ENCODE peak calls at places on chromosomes 1 and 21, in ten cellular contexts. B is NCI-H1092 treated with DMSO at 0.1 percent for 48 hours; Q is stromal cell of bone marrow; T is HEK293T; E is activated CD8-positive, alpha-beta T cell treated with anti-CD3 and anti-CD28 coated beads for 36 hours; P is cerebellar cortex; O is SJSA1; H is A549; U is AML-193; L is DMS153. G is an unnamed sample.

GRCh38 chr1:10338047-10338446 is 60.8 kb upstream of the PGD start:
- DNase-seq in B (peak; percentile 14), Q (peak; percentile 13), T (peak; percentile 62), E (peak; percentile 70), P (peak; percentile 57), O (peak; percentile 50), H (peak; percentile 48), U (peak; percentile 18), L (no peak), G (no peak)

GRCh38 chr1:54886724-54887664 is at the start of gene DHCR24:
- DNase-seq in B (peak; percentile 78), Q (peak; percentile 74), T (peak; percentile 99), E (peak; percentile 82), P (peak; percentile 90), O (peak; percentile 81), H (peak; percentile 94), U (no peak), L (peak; percentile 70), G (peak; percentile 59)

GRCh38 chr1:224116131-224116530 is 2.2 kb downstream of the FBXO28 start:
- DNase-seq in B (peak; percentile 86), Q (no peak), T (peak; percentile 58), E (no peak), P (peak; percentile 87), O (no peak), H (peak; percentile 44), U (peak; percentile 76), L (peak; percentile 76), G (no peak)

GRCh38 chr1:223363856-223364684 is at the start of gene SUSD4:
- DNase-seq in B (peak; percentile 89), Q (no peak), T (peak; percentile 76), E (peak; percentile 74), P (peak; percentile 67), O (no peak), H (peak; percentile 44), U (no peak), L (peak; percentile 72), G (no peak)

GRCh38 chr1:210910020-210910575 is 223.8 kb downstream of the KCNH1 start:
- DNase-seq in B (no peak), Q (no peak), T (no peak), E (no peak), P (no peak), O (no peak), H (no peak), U (no peak), L (no peak), G (no peak)

GRCh38 chr1:221815660-221816059 is 73.8 kb upstream of the DUSP10 start:
- DNase-seq in B (no peak), Q (no peak), T (no peak), E (no peak), P (no peak), O (no peak), H (no peak), U (no peak), L (no peak), G (no peak)

GRCh38 chr1:111227875-111228747 is 598 bp downstream of the CHI3L2 start:
- DNase-seq in B (no peak), Q (peak; percentile 95), T (no peak), E (peak; percentile 21), P (no peak), O (no peak), H (peak; percentile 28), U (no peak), L (no peak), G (no peak)

GRCh38 chr1:53137729-53138128 is 4.7 kb downstream of the SLC1A7 start:
- DNase-seq in B (no peak), Q (no peak), T (no peak), E (no peak), P (no peak), O (no peak), H (no peak), U (no peak), L (no peak), G (no peak)

GRCh38 chr1:211891708-211892107 is 61.1 kb upstream of the LPGAT1 start:
- DNase-seq in B (no peak), Q (no peak), T (no peak), E (no peak), P (no peak), O (no peak), H (no peak), U (no peak), L (no peak), G (no peak)

GRCh38 chr1:147851149-147851548 is 51.4 kb upstream of the GJA8 start:
- DNase-seq in B (no peak), Q (no peak), T (no peak), E (no peak), P (no peak), O (no peak), H (no peak), U (no peak), L (peak; percentile 13), G (no peak)

GRCh38 chr21:38631676-38632075 is 133.4 kb upstream of the ERG start:
- DNase-seq in B (no peak), Q (peak; percentile 77), T (no peak), E (no peak), P (no peak), O (no peak), H (no peak), U (no peak), L (no peak), G (no peak)

GRCh38 chr1:81887421-81887820 is 86.7 kb downstream of the ADGRL2 start:
- DNase-seq in B (no peak), Q (no peak), T (no peak), E (no peak), P (no peak), O (no peak), H (no peak), U (no peak), L (no peak), G (no peak)

GRCh38 chr21:43306911-43307676 is 119.8 kb downstream of the SIK1 start:
- DNase-seq in B (no peak), Q (peak; percentile 9), T (no peak), E (peak; percentile 16), P (no peak), O (peak; percentile 79), H (peak; percentile 49), U (no peak), L (peak; percentile 84), G (peak; percentile 54)

GRCh38 chr1:86695400-86695799 is 9.0 kb upstream of the SH3GLB1 start:
- DNase-seq in B (no peak), Q (no peak), T (no peak), E (no peak), P (no peak), O (no peak), H (no peak), U (no peak), L (no peak), G (no peak)

GRCh38 chr1:26020390-26020789 is 1.2 kb upstream of the EXTL1 start:
- DNase-seq in B (no peak), Q (no peak), T (no peak), E (no peak), P (peak; percentile 29), O (no peak), H (no peak), U (no peak), L (no peak), G (no peak)

GRCh38 chr1:223500560-223501425 is 107.6 kb downstream of the CCDC185 start:
- DNase-seq in B (no peak), Q (peak; percentile 92), T (no peak), E (peak; percentile 11), P (no peak), O (peak; percentile 90), H (peak; percentile 27), U (no peak), L (no peak), G (no peak)

GRCh38 chr1:24735619-24736375 is 9.4 kb upstream of the CLIC4 start:
- DNase-seq in B (peak; percentile 86), Q (no peak), T (peak; percentile 34), E (no peak), P (peak; percentile 61), O (no peak), H (no peak), U (no peak), L (peak; percentile 73), G (no peak)

GRCh38 chr1:51740652-51741051 is 123.8 kb downstream of the OSBPL9 start:
- DNase-seq in B (no peak), Q (no peak), T (no peak), E (no peak), P (no peak), O (no peak), H (no peak), U (no peak), L (no peak), G (no peak)

GRCh38 chr1:220528679-220529529 is 968 bp downstream of the MARK1 start:
- DNase-seq in B (peak; percentile 70), Q (no peak), T (peak; percentile 21), E (no peak), P (peak; percentile 60), O (no peak), H (no peak), U (no peak), L (peak; percentile 24), G (no peak)

G was measured in HS-27A.